ENCODE peak calls at places on chromosomes 3 and 15, in six cellular contexts. S is psoas muscle; V is naive thymus-derived CD4-positive, alpha-beta T cell; T is left lung; K is endothelial cell of umbilical vein; Q is NT2/D1. Z is an unnamed sample. For H3K4me1, the result is how much of the 10 kb centered on the place peaks cover.

GRCh38 chr3:197305854-197306253 is 7.4 kb upstream of the DLG1 start:
- DNase-seq in S (no peak), V (no peak), T (no peak), K (no peak), Q (no peak), Z (peak)

GRCh38 chr3:197224034-197224444 is 74.4 kb downstream of the DLG1 start:
- DNase-seq in S (no peak), V (no peak), T (no peak), K (peak), Q (peak), Z (peak)

GRCh38 chr3:162897286-162897685 is 1400.7 kb downstream of the OTOL1 start:
- DNase-seq in S (no peak), V (no peak), T (no peak), K (no peak), Q (no peak), Z (no peak)

GRCh38 chr3:125156491-125156890 is 56.1 kb downstream of the SLC12A8 start:
- DNase-seq in S (no peak), V (no peak), T (no peak), K (no peak), Q (no peak), Z (no peak)

GRCh38 chr3:135994708-135995335 is 29.3 kb downstream of the PPP2R3A start:
- DNase-seq in S (peak), V (no peak), T (no peak), K (no peak), Q (no peak), Z (no peak)

GRCh38 chr15:99682455-99682854 is 50.8 kb downstream of the LYSMD4 start:
- DNase-seq in S (no peak), V (no peak), T (no peak), K (peak), Q (no peak), Z (peak)

GRCh38 chr3:72058493-72059081 is 273.6 kb upstream of the PROK2 start:
- DNase-seq in S (peak), V (no peak), T (no peak), K (no peak), Q (no peak), Z (no peak)

GRCh38 chr3:186102687-186103086 is 6.2 kb downstream of the ETV5 start:
- DNase-seq in S (peak), V (no peak), T (no peak), K (no peak), Q (no peak), Z (no peak)

GRCh38 chr15:95291878-95292472 is 1038.5 kb upstream of the NR2F2 start:
- DNase-seq in S (no peak), V (no peak), T (no peak), K (peak), Q (no peak), Z (peak)

GRCh38 chr15:68228143-68228970 is 1.2 kb downstream of the CLN6 start:
- DNase-seq in S (peak), V (no peak), T (no peak), K (peak), Q (no peak), Z (peak)

GRCh38 chr15:48177383-48177874 is 666 bp downstream of the MYEF2 start:
- DNase-seq in S (no peak), V (no peak), T (no peak), K (peak), Q (no peak), Z (peak)

GRCh38 chr3:157098823-157099185 is 61.1 kb downstream of the CCNL1 start:
- DNase-seq in S (no peak), V (no peak), T (no peak), K (no peak), Q (no peak), Z (no peak)

GRCh38 chr3:132283440-132283839 is 33.8 kb upstream of the ACP3 start:
- DNase-seq in S (no peak), V (no peak), T (no peak), K (no peak), Q (no peak), Z (no peak)

GRCh38 chr3:14568269-14568668 is 28.1 kb upstream of the GRIP2 start:
- DNase-seq in S (no peak), V (no peak), T (no peak), K (no peak), Q (no peak), Z (no peak)

GRCh38 chr3:148075829-148076716 is 621.6 kb upstream of the AGTR1 start:
- DNase-seq in S (no peak), V (no peak), T (no peak), K (peak), Q (peak), Z (peak)

GRCh38 chr15:80893777-80894176 is 95.8 kb downstream of the MESD start:
- DNase-seq in S (peak), V (no peak), T (no peak), K (no peak), Q (no peak), Z (no peak)

GRCh38 chr3:39106281-39107055 is 959 bp downstream of the GORASP1 start:
- DNase-seq in S (no peak), V (no peak), T (no peak), K (peak), Q (no peak), Z (peak)

GRCh38 chr3:69861556-69861955 is 122.3 kb downstream of the MITF start:
- DNase-seq in S (no peak), V (no peak), T (no peak), K (no peak), Q (no peak), Z (no peak)

GRCh38 chr3:123153124-123153523 is 48.6 kb upstream of the SEC22A start:
- DNase-seq in S (no peak), V (no peak), T (no peak), K (no peak), Q (no peak), Z (no peak)

GRCh38 chr15:99536422-99537033 is 29.3 kb upstream of the MEF2A start:
- DNase-seq in S (no peak), V (no peak), T (no peak), K (peak), Q (no peak), Z (peak)

GRCh38 chr3:193771736-193772135 is 178.7 kb downstream of the OPA1 start:
- DNase-seq in S (no peak), V (no peak), T (no peak), K (no peak), Q (no peak), Z (no peak)

GRCh38 chr15:64461577-64462162 is 1.3 kb downstream of the ZNF609 start:
- DNase-seq in S (no peak), V (peak), T (peak), K (peak), Q (no peak), Z (no peak)

GRCh38 chr3:183287301-183287971 is 34.4 kb downstream of the B3GNT5 start:
- DNase-seq in S (peak), V (no peak), T (no peak), K (peak), Q (no peak), Z (peak)

GRCh38 chr3:18036486-18036885 is 294.1 kb upstream of the TBC1D5 start:
- DNase-seq in S (no peak), V (no peak), T (no peak), K (no peak), Q (no peak), Z (no peak)

GRCh38 chr15:31247404-31247803 is 79.2 kb upstream of the KLF13 start:
- DNase-seq in S (no peak), V (no peak), T (peak), K (no peak), Q (no peak), Z (no peak)

GRCh38 chr15:59997070-59997701 is 6.9 kb upstream of the FOXB1 start:
- DNase-seq in S (no peak), V (peak), T (no peak), K (no peak), Q (no peak), Z (peak)

GRCh38 chr3:52150860-52151259 is 3.4 kb downstream of the POC1A start:
- DNase-seq in S (no peak), V (no peak), T (no peak), K (no peak), Q (no peak), Z (no peak)

GRCh38 chr3:71949403-71949802 is 164.5 kb upstream of the PROK2 start:
- DNase-seq in S (no peak), V (no peak), T (no peak), K (no peak), Q (no peak), Z (no peak)

GRCh38 chr3:58333206-58334012 is 717 bp downstream of the PXK start:
- DNase-seq in S (peak), V (peak), T (no peak), K (peak), Q (no peak), Z (no peak)

GRCh38 chr3:186783731-186784515 is 546 bp downstream of the EIF4A2 start:
- DNase-seq in S (peak), V (peak), T (peak), K (peak), Q (no peak), Z (peak)

GRCh38 chr15:32042269-32042996 is 12.1 kb downstream of the CHRNA7 start:
- DNase-seq in S (no peak), V (no peak), T (no peak), K (no peak), Q (no peak), Z (no peak)

GRCh38 chr3:97636465-97636864 is 128.1 kb upstream of the ARL6 start:
- DNase-seq in S (no peak), V (no peak), T (no peak), K (no peak), Q (no peak), Z (no peak)

GRCh38 chr3:49500408-49501257 is 30.6 kb downstream of the DAG1 start:
- DNase-seq in S (peak), V (no peak), T (peak), K (peak), Q (no peak), Z (peak)

GRCh38 chr3:30597131-30597768 is 9.2 kb upstream of the TGFBR2 start:
- DNase-seq in S (no peak), V (no peak), T (no peak), K (no peak), Q (no peak), Z (peak)

GRCh38 chr3:178406206-178406605 is 130.0 kb upstream of the KCNMB2 start:
- DNase-seq in S (no peak), V (no peak), T (no peak), K (no peak), Q (no peak), Z (no peak)

DNA sequence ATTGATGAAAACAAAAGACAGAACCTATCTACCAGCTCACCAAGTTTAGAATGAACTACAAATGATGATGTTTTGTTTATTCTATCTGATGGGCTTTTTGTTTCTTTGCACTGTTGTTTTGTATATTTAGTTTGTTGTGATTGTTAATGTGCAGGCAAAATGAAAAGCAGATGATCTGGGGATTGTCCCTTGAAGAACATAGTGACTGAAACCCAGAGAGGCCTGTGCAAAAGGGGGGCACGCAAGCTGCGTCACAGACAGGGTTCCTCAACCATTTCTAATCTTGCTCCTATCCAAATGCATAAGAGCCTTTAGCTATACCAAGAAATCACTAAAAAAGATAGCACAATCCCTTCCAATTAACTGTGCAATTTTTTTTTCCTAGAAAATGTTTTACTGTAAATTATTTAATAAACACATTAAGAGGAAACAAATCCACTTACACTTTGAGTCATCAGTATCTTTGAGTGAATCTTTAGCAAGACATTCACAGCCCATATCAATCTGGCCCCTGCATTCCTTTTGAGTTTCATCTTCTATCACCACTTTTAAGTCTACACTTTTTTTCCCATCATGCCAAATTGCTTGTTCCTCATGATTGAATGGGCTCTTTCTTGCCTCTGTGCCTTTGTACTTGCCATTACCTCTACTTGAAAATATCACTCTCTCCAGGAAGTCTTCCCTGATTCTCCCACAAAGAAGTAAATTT is 220.3 kb downstream of the ATP8B4 start:
- DNase-seq in S (no peak), V (no peak), T (no peak), K (no peak), Q (no peak), Z (no peak)
- H3K4me1 ChIP-seq in S (under half), V (under half), T (under half), K (under half), Q (under half), Z (under half)

GRCh38 chr3:126482503-126483255 is 7.0 kb upstream of the ZXDC start:
- DNase-seq in S (peak), V (no peak), T (no peak), K (no peak), Q (no peak), Z (no peak)
- H3K4me1 ChIP-seq in S (under half), V (under half), T (under half), K (under half), Q (under half), Z (under half)

GRCh38 chr15:37095197-37095992 is 5.0 kb downstream of the MEIS2 start:
- DNase-seq in S (peak), V (no peak), T (no peak), K (peak), Q (no peak), Z (no peak)
- H3K4me1 ChIP-seq in S (under half), V (under half), T (under half), K (under half), Q (under half), Z (under half)

DNA sequence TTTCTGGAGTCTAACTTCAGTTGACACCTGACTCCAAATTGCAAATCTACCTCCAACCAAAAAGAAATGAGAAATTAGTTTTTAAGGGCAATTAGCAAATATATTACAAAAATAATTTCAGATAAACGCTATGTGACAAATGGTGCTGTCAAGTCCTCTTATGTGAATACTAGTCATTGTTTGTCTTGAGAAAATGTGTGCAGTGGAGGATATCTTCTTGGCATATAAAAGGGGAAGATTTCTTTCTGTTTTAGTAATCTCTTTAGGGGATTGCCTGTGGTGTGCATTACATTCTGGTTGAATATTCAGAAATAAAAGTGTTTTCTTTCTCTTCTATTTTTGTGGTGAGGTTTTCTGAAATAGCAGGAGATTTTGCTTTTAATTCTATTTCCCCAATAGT is 3.0 kb upstream of the GCSAM start:
- DNase-seq in S (no peak), V (no peak), T (no peak), K (no peak), Q (no peak), Z (no peak)
- H3K4me1 ChIP-seq in S (under half), V (under half), T (under half), K (under half), Q (under half), Z (under half)

GRCh38 chr15:97995192-97995591 is 34.7 kb downstream of the ARRDC4 start:
- DNase-seq in S (no peak), V (no peak), T (no peak), K (no peak), Q (no peak), Z (peak)

GRCh38 chr15:97993310-97993738 is 32.8 kb downstream of the ARRDC4 start:
- DNase-seq in S (no peak), V (no peak), T (no peak), K (peak), Q (no peak), Z (no peak)

GRCh38 chr15:97992831-97993230 is 32.3 kb downstream of the ARRDC4 start:
- DNase-seq in S (no peak), V (no peak), T (no peak), K (no peak), Q (no peak), Z (no peak)

GRCh38 chr15:97998307-97999071 is 38.0 kb downstream of the ARRDC4 start:
- DNase-seq in S (no peak), V (no peak), T (no peak), K (no peak), Q (no peak), Z (peak)

GRCh38 chr15:97995881-97996603 is 35.5 kb downstream of the ARRDC4 start:
- DNase-seq in S (no peak), V (no peak), T (no peak), K (peak), Q (peak), Z (peak)
- H3K4me1 ChIP-seq in S (under half), V (under half), T (under half), K (under half), Q (under half), Z (under half)

GRCh38 chr3:32870373-32871091 is 52.7 kb downstream of the TRIM71 start:
- DNase-seq in S (no peak), V (no peak), T (no peak), K (no peak), Q (no peak), Z (no peak)

GRCh38 chr3:32868719-32869512 is 51.1 kb downstream of the TRIM71 start:
- DNase-seq in S (no peak), V (no peak), T (no peak), K (no peak), Q (no peak), Z (no peak)

GRCh38 chr3:32869513-32870047 is 51.8 kb downstream of the TRIM71 start:
- DNase-seq in S (no peak), V (no peak), T (no peak), K (no peak), Q (peak), Z (no peak)

GRCh38 chr3:32866533-32866932 is 48.7 kb downstream of the TRIM71 start:
- DNase-seq in S (no peak), V (no peak), T (no peak), K (no peak), Q (no peak), Z (no peak)

DNA sequence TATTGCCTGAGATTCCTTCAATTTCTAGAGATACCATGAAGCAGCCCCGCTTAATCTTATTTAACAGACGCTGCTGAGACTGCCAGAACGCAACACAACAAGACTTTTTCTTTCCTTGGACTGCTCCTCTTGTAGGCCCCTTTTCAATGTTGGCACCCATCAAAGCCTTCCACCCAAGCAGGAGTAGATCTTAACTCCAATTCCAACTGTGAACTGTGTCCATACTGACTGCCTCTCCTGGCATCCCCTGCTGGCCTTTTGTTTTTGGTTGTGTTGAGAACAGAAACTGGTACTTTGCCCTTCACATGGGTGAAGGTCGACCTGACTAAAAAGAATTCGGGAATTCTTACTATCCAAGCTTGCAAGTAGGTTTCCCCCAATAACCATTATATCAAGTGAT is 50.2 kb downstream of the TRIM71 start:
- DNase-seq in S (no peak), V (no peak), T (no peak), K (no peak), Q (no peak), Z (no peak)
- H3K4me1 ChIP-seq in S (under half), V (under half), T (under half), K (under half), Q (under half), Z (under half)

DNA sequence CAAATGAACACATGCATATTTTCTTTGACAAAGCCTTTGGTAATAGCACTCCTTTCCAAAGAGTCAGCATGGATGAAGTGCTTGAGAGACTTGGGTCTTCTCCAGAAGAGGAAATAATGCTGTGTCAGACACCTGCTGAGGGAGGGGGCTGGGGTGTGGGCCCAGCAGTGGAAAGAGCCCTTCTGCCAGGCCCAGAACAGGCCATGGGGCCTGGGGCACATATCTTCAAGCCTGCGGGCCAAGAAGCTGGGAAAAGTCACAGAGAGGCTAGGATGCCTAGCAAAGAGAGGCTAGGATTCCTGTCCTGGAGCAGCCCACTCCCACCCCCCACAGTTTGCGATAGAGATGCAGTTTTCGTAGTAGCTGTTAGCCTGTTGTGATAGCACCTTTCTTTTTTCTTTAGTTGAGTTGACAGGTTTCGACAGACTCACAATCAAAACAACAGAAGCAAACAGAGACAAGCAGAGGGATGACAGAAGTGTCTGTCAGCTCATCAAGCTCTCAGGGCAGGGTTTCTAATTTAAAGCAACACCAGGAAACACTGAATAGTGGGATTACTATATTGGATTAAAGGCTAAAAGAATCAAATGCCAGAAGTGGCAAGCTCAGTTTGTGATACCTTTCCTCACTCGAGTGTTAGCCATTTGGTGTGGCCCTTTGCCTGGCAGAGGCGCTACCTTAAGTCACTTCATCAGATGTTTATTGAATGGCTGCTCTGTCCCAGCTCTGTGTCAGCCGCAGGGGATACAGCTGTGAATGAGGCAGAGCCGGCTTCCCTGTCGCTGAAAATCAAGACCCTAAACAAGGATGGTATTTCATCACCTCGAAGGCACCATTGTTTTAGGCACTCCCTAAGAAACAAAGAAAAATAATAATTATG is 19.0 kb downstream of the CMTM7 start:
- DNase-seq in S (no peak), V (peak), T (no peak), K (no peak), Q (no peak), Z (peak)
- H3K4me1 ChIP-seq in S (under half), V (under half), T (under half), K (under half), Q (under half), Z (half or more)

GRCh38 chr3:15606434-15606891 is 4.9 kb downstream of the BTD start:
- DNase-seq in S (no peak), V (no peak), T (no peak), K (peak), Q (no peak), Z (no peak)
- H3K4me1 ChIP-seq in S (under half), V (under half), T (under half), K (under half), Q (under half), Z (under half)

GRCh38 chr3:99648496-99648895 is 10.1 kb downstream of the COL8A1 start:
- DNase-seq in S (no peak), V (no peak), T (no peak), K (no peak), Q (no peak), Z (no peak)

GRCh38 chr3:99648091-99648490 is 9.7 kb downstream of the COL8A1 start:
- DNase-seq in S (no peak), V (no peak), T (no peak), K (peak), Q (no peak), Z (peak)

GRCh38 chr3:99656606-99657005 is 18.2 kb downstream of the COL8A1 start:
- DNase-seq in S (no peak), V (no peak), T (no peak), K (peak), Q (no peak), Z (no peak)

GRCh38 chr3:99647081-99647480 is 8.7 kb downstream of the COL8A1 start:
- DNase-seq in S (no peak), V (no peak), T (no peak), K (no peak), Q (no peak), Z (no peak)

GRCh38 chr3:99651561-99651960 is 13.2 kb downstream of the COL8A1 start:
- DNase-seq in S (no peak), V (no peak), T (peak), K (peak), Q (no peak), Z (no peak)
- H3K4me1 ChIP-seq in S (under half), V (under half), T (under half), K (half or more), Q (under half), Z (under half)

Z was measured in mammary epithelial cell.